ENCODE peak calls at places on chromosomes 16 and 17, in four cellular contexts. One of them, this sample, is unnamed.

GRCh38 chr16:54931757-54932660 is 1.3 kb downstream of the IRX5 start:
- DNase-seq in AG04450: no peak
- DNase-seq in heart right ventricle: no peak
- DNase-seq in sigmoid colon: no peak
- DNase-seq in this sample: no peak

GRCh38 chr17:63854709-63855108 is 12.2 kb upstream of the SMARCD2 start:
- DNase-seq in AG04450: no peak
- DNase-seq in heart right ventricle: no peak
- DNase-seq in sigmoid colon: no peak
- DNase-seq in this sample: no peak

GRCh38 chr17:27453466-27453865 is 2.8 kb upstream of the KSR1 start:
- DNase-seq in AG04450: no peak
- DNase-seq in heart right ventricle: no peak
- DNase-seq in sigmoid colon: no peak
- DNase-seq in this sample: no peak

GRCh38 chr16:63856537-63856936 is 1265.3 kb downstream of the CDH11 start:
- DNase-seq in AG04450: no peak
- DNase-seq in heart right ventricle: no peak
- DNase-seq in sigmoid colon: no peak
- DNase-seq in this sample: no peak

GRCh38 chr17:31623990-31624389 is 232.5 kb downstream of the RAB11FIP4 start:
- DNase-seq in AG04450: no peak
- DNase-seq in heart right ventricle: no peak
- DNase-seq in sigmoid colon: no peak
- DNase-seq in this sample: no peak

GRCh38 chr16:53372942-53373871 is 61.1 kb upstream of the RBL2 start:
- DNase-seq in AG04450: no peak
- DNase-seq in heart right ventricle: peak; percentile 7
- DNase-seq in sigmoid colon: no peak
- DNase-seq in this sample: no peak

GRCh38 chr17:78226055-78226751 is 5.2 kb upstream of the TMEM235 start:
- DNase-seq in AG04450: no peak
- DNase-seq in heart right ventricle: no peak
- DNase-seq in sigmoid colon: no peak
- DNase-seq in this sample: no peak

GRCh38 chr17:50213026-50214015 is 11.9 kb upstream of the COL1A1 start:
- DNase-seq in AG04450: no peak
- DNase-seq in heart right ventricle: no peak
- DNase-seq in sigmoid colon: no peak
- DNase-seq in this sample: no peak

GRCh38 chr17:33968350-33969044 is 286.6 kb upstream of the CCL2 start:
- DNase-seq in AG04450: no peak
- DNase-seq in heart right ventricle: no peak
- DNase-seq in sigmoid colon: no peak
- DNase-seq in this sample: no peak

GRCh38 chr16:21523411-21524067 is 75.8 kb upstream of the METTL9 start:
- DNase-seq in AG04450: no peak
- DNase-seq in heart right ventricle: no peak
- DNase-seq in sigmoid colon: no peak
- DNase-seq in this sample: no peak

GRCh38 chr17:71023631-71024030 is 854.3 kb downstream of the KCNJ2 start:
- DNase-seq in AG04450: no peak
- DNase-seq in heart right ventricle: no peak
- DNase-seq in sigmoid colon: no peak
- DNase-seq in this sample: no peak

GRCh38 chr16:12027558-12027957 is 51.0 kb downstream of the SNX29 start:
- DNase-seq in AG04450: no peak
- DNase-seq in heart right ventricle: no peak
- DNase-seq in sigmoid colon: no peak
- DNase-seq in this sample: no peak

DNA sequence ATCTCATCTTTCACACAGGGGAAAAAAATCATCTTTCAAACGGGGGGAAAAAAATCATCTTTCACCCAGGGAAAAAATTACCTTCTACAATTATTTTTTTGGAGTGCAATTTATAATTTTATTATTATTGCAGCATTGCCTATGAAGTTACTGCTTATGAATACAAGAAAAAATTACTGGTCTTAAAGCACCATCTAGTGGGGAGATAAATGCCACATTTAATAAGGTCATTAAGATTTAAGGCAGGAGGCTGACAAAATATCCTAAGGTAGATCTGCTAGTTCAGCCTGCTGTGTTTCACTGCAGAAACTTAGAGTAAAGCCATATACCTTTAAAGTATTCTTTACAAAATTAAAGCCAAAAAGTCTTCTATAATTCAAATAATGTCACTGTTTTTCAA is 13.7 kb downstream of the SHCBP1 start:
- DNase-seq in AG04450: peak; percentile 29
- DNase-seq in heart right ventricle: no peak
- DNase-seq in sigmoid colon: no peak
- DNase-seq in this sample: no peak
- TF ChIP-seq CTCF in AG04450: peak; percentile 52
- TF ChIP-seq CTCF in heart right ventricle: peak; percentile 52
- TF ChIP-seq CTCF in sigmoid colon: peak; percentile 24
- TF ChIP-seq CTCF in this sample: peak; percentile 39

GRCh38 chr16:30379165-30379783 is 3.1 kb downstream of the SEPTIN1 start:
- DNase-seq in AG04450: no peak
- DNase-seq in heart right ventricle: no peak
- DNase-seq in sigmoid colon: no peak
- DNase-seq in this sample: no peak
- H3K4me3 ChIP-seq in AG04450: peak overlapping the region; percentile 81
- H3K4me3 ChIP-seq in heart right ventricle: peak overlapping the region; percentile 63
- H3K4me3 ChIP-seq in sigmoid colon: peak overlapping the region; percentile 70
- H3K4me3 ChIP-seq in this sample: peak overlapping the region; percentile 63

GRCh38 chr17:41583137-41584127 is 3.3 kb downstream of the KRT14 start:
- DNase-seq in AG04450: no peak
- DNase-seq in heart right ventricle: no peak
- DNase-seq in sigmoid colon: no peak
- DNase-seq in this sample: no peak
- TF ChIP-seq CTCF in AG04450: no peak
- TF ChIP-seq CTCF in heart right ventricle: no peak
- TF ChIP-seq CTCF in sigmoid colon: no peak
- TF ChIP-seq CTCF in this sample: no peak

GRCh38 chr17:5545051-5545987 is 39.0 kb downstream of the NLRP1 start:
- DNase-seq in AG04450: no peak
- DNase-seq in heart right ventricle: no peak
- DNase-seq in sigmoid colon: no peak
- DNase-seq in this sample: no peak
- H3K4me3 ChIP-seq in AG04450: no peak overlapping the region
- H3K4me3 ChIP-seq in heart right ventricle: no peak overlapping the region
- H3K4me3 ChIP-seq in sigmoid colon: no peak overlapping the region
- H3K4me3 ChIP-seq in this sample: no peak overlapping the region

DNA sequence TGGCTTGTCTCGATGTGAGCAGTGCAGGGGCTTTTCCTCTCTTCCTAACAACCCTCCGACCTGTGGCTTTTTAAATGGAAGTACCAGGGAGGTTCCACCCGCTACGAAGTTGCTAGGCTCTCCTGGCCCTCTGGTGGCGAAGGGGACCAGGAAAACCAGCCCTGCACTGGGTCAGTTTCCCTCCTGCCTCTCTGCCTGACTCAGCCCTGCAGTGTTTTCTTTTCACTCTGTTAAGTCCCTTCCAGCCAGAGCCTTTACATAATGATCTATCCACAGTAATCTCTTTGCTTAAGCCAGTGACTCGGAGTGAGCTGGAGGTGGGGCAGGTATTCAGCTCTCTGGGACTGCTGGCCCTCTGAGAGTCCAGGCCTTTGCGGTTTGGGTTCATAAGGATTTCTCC is 331.3 kb upstream of the EEF2KMT start:
- DNase-seq in AG04450: no peak
- DNase-seq in heart right ventricle: no peak
- DNase-seq in sigmoid colon: no peak
- DNase-seq in this sample: no peak
- TF ChIP-seq CTCF in AG04450: no peak
- TF ChIP-seq CTCF in heart right ventricle: no peak
- TF ChIP-seq CTCF in sigmoid colon: no peak
- TF ChIP-seq CTCF in this sample: no peak

GRCh38 chr16:10941127-10941933 is 938 bp downstream of the DEXI start:
- DNase-seq in AG04450: no peak
- DNase-seq in heart right ventricle: no peak
- DNase-seq in sigmoid colon: no peak
- DNase-seq in this sample: no peak

GRCh38 chr16:10938321-10938720 is 3.9 kb downstream of the DEXI start:
- DNase-seq in AG04450: no peak
- DNase-seq in heart right ventricle: no peak
- DNase-seq in sigmoid colon: no peak
- DNase-seq in this sample: no peak

GRCh38 chr16:10938844-10939648 is 3.2 kb downstream of the DEXI start:
- DNase-seq in AG04450: no peak
- DNase-seq in heart right ventricle: no peak
- DNase-seq in sigmoid colon: no peak
- DNase-seq in this sample: no peak

GRCh38 chr16:10940501-10941079 is 1.7 kb downstream of the DEXI start:
- DNase-seq in AG04450: no peak
- DNase-seq in heart right ventricle: no peak
- DNase-seq in sigmoid colon: no peak
- DNase-seq in this sample: no peak

DNA sequence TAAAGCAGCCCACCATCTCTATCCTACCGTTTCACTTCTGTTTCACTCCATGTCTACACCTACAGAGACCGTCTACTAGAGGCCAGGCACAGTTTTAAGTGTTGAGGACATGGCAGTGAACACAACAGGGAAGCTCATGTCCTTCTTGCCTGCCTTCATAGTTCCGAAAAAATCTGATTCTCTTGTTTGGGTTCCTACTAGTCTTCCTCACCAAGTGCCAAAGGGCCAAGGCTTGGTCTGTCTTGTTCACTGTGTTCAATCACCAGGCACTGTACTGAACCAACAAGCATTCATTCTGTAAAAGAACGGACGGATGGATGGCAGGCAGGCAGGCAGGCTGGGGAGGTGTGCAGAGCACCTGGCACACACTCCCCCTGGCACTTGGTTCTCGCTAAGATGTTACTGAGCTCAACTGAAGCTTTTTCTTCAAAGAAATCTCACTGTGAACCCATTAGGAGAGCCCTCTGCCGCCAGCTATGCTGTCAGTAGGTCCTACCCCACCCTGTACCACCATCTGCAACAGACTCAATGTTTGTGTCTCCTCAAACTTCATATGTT is 2.5 kb downstream of the DEXI start:
- DNase-seq in AG04450: no peak
- DNase-seq in heart right ventricle: no peak
- DNase-seq in sigmoid colon: no peak
- DNase-seq in this sample: no peak
- H3K4me3 ChIP-seq in AG04450: peak overlapping the region; percentile 80
- H3K4me3 ChIP-seq in heart right ventricle: peak overlapping the region; percentile 82
- H3K4me3 ChIP-seq in sigmoid colon: peak overlapping the region; percentile 74
- H3K4me3 ChIP-seq in this sample: no peak overlapping the region

GRCh38 chr16:67780847-67781547 is 25.4 kb downstream of the RANBP10 start:
- DNase-seq in AG04450: no peak
- DNase-seq in heart right ventricle: no peak
- DNase-seq in sigmoid colon: no peak
- DNase-seq in this sample: no peak
- TF ChIP-seq CTCF in AG04450: no peak
- TF ChIP-seq CTCF in heart right ventricle: no peak
- TF ChIP-seq CTCF in sigmoid colon: no peak
- TF ChIP-seq CTCF in this sample: no peak

DNA sequence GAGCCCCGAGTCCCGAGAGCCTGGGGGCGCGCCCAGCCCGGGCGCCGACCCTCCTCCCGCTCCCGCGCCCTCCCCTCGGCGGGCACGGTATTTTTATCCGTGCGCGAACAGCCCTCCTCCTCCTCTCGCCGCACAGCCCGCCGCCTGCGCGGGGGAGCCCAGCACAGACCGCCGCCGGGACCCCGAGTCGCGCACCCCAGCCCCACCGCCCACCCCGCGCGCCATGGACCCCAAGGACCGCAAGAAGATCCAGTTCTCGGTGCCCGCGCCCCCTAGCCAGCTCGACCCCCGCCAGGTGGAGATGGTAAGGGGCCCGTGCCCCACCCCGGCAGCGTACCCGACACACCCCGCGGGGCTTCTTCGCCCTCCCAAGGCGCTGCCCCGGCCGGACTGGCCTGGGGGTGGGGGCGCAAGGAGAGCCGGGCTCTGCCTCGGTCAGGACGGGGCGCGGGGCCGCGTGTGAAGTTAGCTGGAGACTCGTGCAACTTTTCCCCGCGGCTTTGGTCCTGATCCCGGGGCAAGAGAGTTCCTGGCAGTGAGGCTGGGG is 491 bp downstream of the PPP1R1B start:
- DNase-seq in AG04450: no peak
- DNase-seq in heart right ventricle: no peak
- DNase-seq in sigmoid colon: no peak
- DNase-seq in this sample: no peak
- H3K4me3 ChIP-seq in AG04450: peak overlapping the region; percentile 29
- H3K4me3 ChIP-seq in heart right ventricle: peak overlapping the region; percentile 29
- H3K4me3 ChIP-seq in sigmoid colon: peak overlapping the region; percentile 40
- H3K4me3 ChIP-seq in this sample: no peak overlapping the region

This sample was measured in BJ.